ENCODE peak calls at places on chromosome 10, in ten cellular contexts. K, C, I, E, A, N, R, D, U and P are unnamed samples.

GRCh38 chr10:21347043-21347799 is 178.3 kb downstream of the SKIDA1 start:
- DNase-seq in D (no peak), E (no peak), I (no peak), N (no peak), K (no peak), C (no peak), R (no peak), U (no peak), A (no peak), P (no peak)

GRCh38 chr10:129323311-129323710 is 143.7 kb upstream of the MGMT start:
- DNase-seq in E (no peak), A (peak), D (no peak), K (no peak), U (no peak), N (no peak), R (no peak), C (no peak), I (no peak), P (no peak)

GRCh38 chr10:102133373-102134195 is 744 bp downstream of the PPRC1 start:
- DNase-seq in U (no peak), A (peak), E (peak), R (no peak), D (peak), K (no peak), N (peak), I (peak), C (no peak), P (no peak)

GRCh38 chr10:73232887-73233286 is 14.2 kb downstream of the DNAJC9 start:
- DNase-seq in R (no peak), E (no peak), I (no peak), U (no peak), N (no peak), A (no peak), K (no peak), C (no peak), D (no peak), P (no peak)

GRCh38 chr10:35219292-35219691 is 92.6 kb downstream of the CREM start:
- DNase-seq in C (no peak), R (no peak), E (no peak), A (no peak), U (no peak), D (peak), K (no peak), N (no peak), I (no peak), P (no peak)

GRCh38 chr10:25531662-25532061 is 356.9 kb downstream of the GPR158 start:
- DNase-seq in K (no peak), U (no peak), D (no peak), A (no peak), E (no peak), R (no peak), C (no peak), I (no peak), N (no peak), P (no peak)

GRCh38 chr10:103691723-103692380 is 163.5 kb downstream of the SH3PXD2A start:
- DNase-seq in K (no peak), E (no peak), D (no peak), N (no peak), A (no peak), R (no peak), U (no peak), C (no peak), I (no peak), P (no peak)

GRCh38 chr10:2772791-2773644 is 294.3 kb upstream of the PFKP start:
- DNase-seq in N (no peak), U (no peak), R (no peak), E (peak), K (no peak), I (no peak), D (no peak), A (peak), C (peak), P (no peak)

GRCh38 chr10:111129348-111129747 is 52.5 kb downstream of the ADRA2A start:
- DNase-seq in R (peak), K (no peak), D (no peak), A (no peak), U (no peak), I (no peak), C (peak), E (no peak), N (no peak), P (no peak)

GRCh38 chr10:31490858-31491504 is 172.0 kb downstream of the ZEB1 start:
- DNase-seq in I (no peak), E (no peak), N (peak), A (peak), K (no peak), C (no peak), D (peak), R (no peak), U (no peak), P (no peak)

GRCh38 chr10:49323171-49323895 is 24.4 kb downstream of the C10orf71 start:
- DNase-seq in U (no peak), I (peak), D (no peak), C (no peak), N (no peak), E (no peak), A (no peak), R (peak), K (no peak), P (no peak)

GRCh38 chr10:60663850-60664249 is 114.4 kb upstream of the CDK1 start:
- DNase-seq in N (no peak), D (no peak), K (no peak), C (no peak), I (no peak), E (no peak), U (no peak), R (no peak), A (peak), P (no peak)

GRCh38 chr10:70603439-70603778 is 868 bp upstream of the PRF1 start:
- DNase-seq in K (no peak), R (peak), I (peak), N (no peak), C (no peak), U (no peak), D (no peak), A (no peak), E (no peak), P (no peak)

GRCh38 chr10:5961405-5962100 is 15.8 kb downstream of the IL15RA start:
- DNase-seq in A (no peak), K (no peak), C (no peak), D (no peak), I (no peak), N (no peak), R (no peak), U (no peak), E (no peak), P (no peak)

GRCh38 chr10:124943301-124944092 is 1.6 kb downstream of the ZRANB1 start:
- DNase-seq in D (peak), A (no peak), E (no peak), N (peak), K (no peak), R (no peak), C (no peak), I (no peak), U (no peak), P (no peak)

GRCh38 chr10:58590152-58590551 is 77.5 kb downstream of the BICC1 start:
- DNase-seq in U (no peak), K (peak), D (peak), N (peak), I (no peak), E (peak), R (no peak), A (peak), C (no peak), P (no peak)

GRCh38 chr10:17771027-17771426 is 19.0 kb downstream of the TMEM236 start:
- DNase-seq in E (no peak), C (no peak), R (no peak), A (no peak), I (no peak), N (no peak), K (no peak), U (no peak), D (no peak), P (no peak)